ENCODE peak calls at places on chromosomes 11 and 22, in four cellular contexts. E is K562, C is GM12878, Q is H1. S is an unnamed sample.

GRCh38 chr11:123654566-123655081 is at the start of gene SCN3B:
- DNase-seq in C (no peak), Q (no peak), E (peak; percentile 75), S (peak; percentile 61)

GRCh38 chr11:132022718-132023117 is 652.3 kb downstream of the NTM start:
- DNase-seq in E (no peak), C (no peak), Q (no peak), S (peak; percentile 81)

GRCh38 chr22:39943366-39943765 is 16.8 kb upstream of the TMA7B start:
- DNase-seq in E (no peak), Q (no peak), C (no peak), S (no peak)

GRCh38 chr11:18066626-18067025 is 20.6 kb upstream of the TPH1 start:
- DNase-seq in C (no peak), Q (no peak), E (no peak), S (peak; percentile 19)

GRCh38 chr11:115759622-115760527 is 255.7 kb upstream of the CADM1 start:
- DNase-seq in C (no peak), Q (no peak), E (no peak), S (no peak)

GRCh38 chr22:40797427-40797826 is 21.7 kb downstream of the SLC25A17 start:
- DNase-seq in E (no peak), C (no peak), Q (no peak), S (peak; percentile 66)

GRCh38 chr11:128908391-128909246 is 17.5 kb downstream of the KCNJ5 start:
- DNase-seq in E (no peak), C (no peak), Q (no peak), S (peak; percentile 82)

GRCh38 chr11:101255036-101255435 is 125.4 kb upstream of the PGR start:
- DNase-seq in Q (no peak), E (no peak), C (no peak), S (no peak)

GRCh38 chr11:129596361-129596760 is 219.3 kb upstream of the TMEM45B start:
- DNase-seq in E (no peak), Q (no peak), C (no peak), S (no peak)

GRCh38 chr11:122721964-122722266 is 66.4 kb downstream of the UBASH3B start:
- DNase-seq in E (no peak), C (no peak), Q (no peak), S (peak; percentile 94)

GRCh38 chr11:128290106-128290840 is 297.1 kb downstream of the ETS1 start:
- DNase-seq in E (peak; percentile 47), Q (no peak), C (peak; percentile 80), S (peak; percentile 95)

GRCh38 chr22:37018086-37018814 is 997 bp downstream of the TST start:
- DNase-seq in C (no peak), Q (no peak), E (no peak), S (no peak)

GRCh38 chr11:13884159-13884799 is 78.2 kb upstream of the SPON1 start:
- DNase-seq in C (no peak), Q (no peak), E (no peak), S (no peak)

GRCh38 chr11:1827095-1827797 is 7.5 kb upstream of the SYT8 start:
- DNase-seq in C (no peak), Q (no peak), E (no peak), S (peak; percentile 65)

GRCh38 chr22:21754523-21755128 is 19.0 kb upstream of the YPEL1 start:
- DNase-seq in E (peak; percentile 100), Q (no peak), C (no peak), S (peak; percentile 12)

GRCh38 chr11:70666336-70666735 is 268.0 kb downstream of the CTTN start:
- DNase-seq in E (no peak), Q (no peak), C (no peak), S (no peak)

GRCh38 chr11:97962758-97963157 is 1058.0 kb upstream of the CNTN5 start:
- DNase-seq in Q (no peak), C (no peak), E (no peak), S (no peak)

GRCh38 chr11:126113515-126113957 is 50.9 kb upstream of the CDON start:
- DNase-seq in E (peak; percentile 11), Q (no peak), C (no peak), S (peak; percentile 96)

GRCh38 chr11:17171342-17171741 is 36.4 kb downstream of the PIK3C2A start:
- DNase-seq in Q (no peak), C (no peak), E (no peak), S (peak; percentile 60)

GRCh38 chr11:83241291-83241946 is 44.7 kb downstream of the CCDC90B start:
- DNase-seq in E (peak; percentile 81), Q (no peak), C (no peak), S (peak; percentile 77)

GRCh38 chr11:35974878-35975578 is 31.2 kb downstream of the LDLRAD3 start:
- DNase-seq in E (no peak), Q (no peak), C (no peak), S (no peak)

GRCh38 chr11:88552377-88553029 is 215.0 kb upstream of the CTSC start:
- DNase-seq in C (peak; percentile 12), Q (peak; percentile 21), E (peak; percentile 64), S (peak; percentile 55)

GRCh38 chr11:29211205-29211604 is 805.6 kb downstream of the KCNA4 start:
- DNase-seq in C (no peak), E (no peak), Q (no peak), S (no peak)

GRCh38 chr22:49724893-49725489 is 102.7 kb downstream of the BRD1 start:
- DNase-seq in C (no peak), Q (no peak), E (peak; percentile 75), S (peak; percentile 20)

GRCh38 chr11:124837491-124837856 is 27.8 kb upstream of the ROBO3 start:
- DNase-seq in E (peak; percentile 64), C (peak; percentile 2), Q (no peak), S (peak; percentile 90)

GRCh38 chr11:44285756-44286155 is 24.2 kb downstream of the ALX4 start:
- DNase-seq in C (no peak), E (no peak), Q (no peak), S (peak; percentile 10)

GRCh38 chr11:108131993-108132392 is 10.6 kb downstream of the ACAT1 start:
- DNase-seq in C (no peak), Q (no peak), E (no peak), S (peak; percentile 8)

GRCh38 chr11:119210035-119210434 is 3.9 kb downstream of the CBL start:
- DNase-seq in Q (no peak), C (no peak), E (peak; percentile 38), S (no peak)

GRCh38 chr11:47443028-47443700 is 5.8 kb downstream of the RAPSN start:
- DNase-seq in C (no peak), E (no peak), Q (no peak), S (no peak)

GRCh38 chr11:131425285-131425684 is 54.9 kb downstream of the NTM start:
- DNase-seq in E (no peak), Q (no peak), C (no peak), S (no peak)

GRCh38 chr11:65297026-65297667 is 17.5 kb upstream of the CDC42EP2 start:
- DNase-seq in E (no peak), Q (no peak), C (no peak), S (no peak)
- TF ChIP-seq USF2 in E (no peak), Q (no peak), C (no peak), S (no peak)

DNA sequence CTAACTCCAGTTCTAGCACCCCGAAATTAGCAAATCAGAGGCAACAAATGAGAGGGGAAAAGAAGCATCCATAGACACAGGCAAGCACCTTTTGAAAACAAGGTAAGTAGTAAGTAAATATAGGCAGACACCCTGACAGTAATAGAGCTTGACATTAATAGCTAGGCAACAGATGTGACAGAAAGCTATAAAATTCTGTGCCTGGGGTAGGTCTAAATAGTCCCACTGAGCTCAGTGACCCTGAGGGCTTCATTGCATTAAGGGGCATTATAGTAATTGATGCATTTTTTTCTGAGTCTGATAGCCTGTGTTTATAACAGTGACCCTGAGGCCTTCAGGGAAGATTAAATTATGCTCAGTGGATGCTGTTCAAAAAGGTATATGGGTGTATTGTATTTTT is 197.1 kb downstream of the HIPK3 start:
- DNase-seq in Q (no peak), C (no peak), E (no peak), S (no peak)
- TF ChIP-seq CHD1 in Q (no peak), C (no peak), E (no peak), S (no peak)

GRCh38 chr11:117523680-117524079 is 196.0 kb downstream of the CEP164 start:
- DNase-seq in Q (no peak), C (no peak), E (no peak), S (peak; percentile 58)
- TF ChIP-seq USF2 in Q (no peak), C (no peak), E (no peak), S (no peak)

GRCh38 chr11:116962108-116962507 is 124.7 kb upstream of the APOA1 start:
- DNase-seq in C (no peak), E (no peak), Q (no peak), S (peak; percentile 74)
- TF ChIP-seq CHD1 in C (no peak), E (no peak), Q (no peak), S (no peak)

GRCh38 chr11:9060700-9061111 is 30.7 kb downstream of the SCUBE2 start:
- DNase-seq in Q (no peak), E (peak; percentile 47), C (peak; percentile 97), S (no peak)
- TF ChIP-seq USF2 in Q (no peak), E (no peak), C (no peak), S (no peak)